ENCODE peak calls at places on chromosomes 7 and 10, in four cellular contexts. One of them, this sample, is unnamed.

GRCh38 chr10:110058215-110058614 is 50.4 kb downstream of the ADD3 start:
- DNase-seq in endothelial cell of umbilical vein: peak; percentile 58
- DNase-seq in endodermal cell: no peak
- DNase-seq in cardiac fibroblast: peak; percentile 32
- DNase-seq in this sample: no peak

GRCh38 chr7:102989161-102989560 is 76.4 kb downstream of the LRRC17 start:
- DNase-seq in endothelial cell of umbilical vein: no peak
- DNase-seq in endodermal cell: no peak
- DNase-seq in cardiac fibroblast: no peak
- DNase-seq in this sample: no peak

GRCh38 chr10:129593953-129594352 is 126.9 kb downstream of the MGMT start:
- DNase-seq in endothelial cell of umbilical vein: no peak
- DNase-seq in endodermal cell: peak; percentile 49
- DNase-seq in cardiac fibroblast: peak; percentile 0
- DNase-seq in this sample: no peak

GRCh38 chr7:30658471-30659074 is 23.7 kb downstream of the CRHR2 start:
- DNase-seq in endothelial cell of umbilical vein: no peak
- DNase-seq in endodermal cell: no peak
- DNase-seq in cardiac fibroblast: no peak
- DNase-seq in this sample: no peak

GRCh38 chr10:118551535-118552100 is 43.8 kb downstream of the PRLHR start:
- DNase-seq in endothelial cell of umbilical vein: no peak
- DNase-seq in endodermal cell: no peak
- DNase-seq in cardiac fibroblast: no peak
- DNase-seq in this sample: no peak

GRCh38 chr7:87886875-87887274 is 10.6 kb downstream of the DBF4 start:
- DNase-seq in endothelial cell of umbilical vein: peak; percentile 56
- DNase-seq in endodermal cell: no peak
- DNase-seq in cardiac fibroblast: peak; percentile 68
- DNase-seq in this sample: peak; percentile 28

GRCh38 chr10:113087082-113088029 is 137.3 kb downstream of the TCF7L2 start:
- DNase-seq in endothelial cell of umbilical vein: peak; percentile 99
- DNase-seq in endodermal cell: peak; percentile 89
- DNase-seq in cardiac fibroblast: peak; percentile 99
- DNase-seq in this sample: peak; percentile 99

GRCh38 chr10:16843252-16843870 is 26.1 kb upstream of the RSU1 start:
- DNase-seq in endothelial cell of umbilical vein: peak; percentile 83
- DNase-seq in endodermal cell: no peak
- DNase-seq in cardiac fibroblast: peak; percentile 90
- DNase-seq in this sample: peak; percentile 76

GRCh38 chr10:76302491-76302890 is 871.1 kb downstream of the LRMDA start:
- DNase-seq in endothelial cell of umbilical vein: no peak
- DNase-seq in endodermal cell: no peak
- DNase-seq in cardiac fibroblast: peak; percentile 31
- DNase-seq in this sample: no peak

GRCh38 chr10:61605221-61605620 is 57.5 kb upstream of the CABCOCO1 start:
- DNase-seq in endothelial cell of umbilical vein: no peak
- DNase-seq in endodermal cell: no peak
- DNase-seq in cardiac fibroblast: no peak
- DNase-seq in this sample: no peak

GRCh38 chr7:97845622-97846203 is 26.5 kb downstream of the ASNS start:
- DNase-seq in endothelial cell of umbilical vein: peak; percentile 36
- DNase-seq in endodermal cell: no peak
- DNase-seq in cardiac fibroblast: peak; percentile 42
- DNase-seq in this sample: no peak

GRCh38 chr10:48589266-48589665 is 15.6 kb downstream of the ARHGAP22 start:
- DNase-seq in endothelial cell of umbilical vein: peak; percentile 53
- DNase-seq in endodermal cell: no peak
- DNase-seq in cardiac fibroblast: peak; percentile 84
- DNase-seq in this sample: peak; percentile 68

GRCh38 chr10:14548970-14549369 is 218.2 kb upstream of the FRMD4A start:
- DNase-seq in endothelial cell of umbilical vein: no peak
- DNase-seq in endodermal cell: no peak
- DNase-seq in cardiac fibroblast: no peak
- DNase-seq in this sample: no peak

GRCh38 chr10:79453392-79453791 is 8.0 kb upstream of the ZCCHC24 start:
- DNase-seq in endothelial cell of umbilical vein: no peak
- DNase-seq in endodermal cell: no peak
- DNase-seq in cardiac fibroblast: no peak
- DNase-seq in this sample: no peak

GRCh38 chr10:122113161-122113944 is 124.4 kb downstream of the TACC2 start:
- DNase-seq in endothelial cell of umbilical vein: peak; percentile 77
- DNase-seq in endodermal cell: peak; percentile 88
- DNase-seq in cardiac fibroblast: peak; percentile 77
- DNase-seq in this sample: no peak

GRCh38 chr7:36204044-36204663 is 51.1 kb downstream of the EEPD1 start:
- DNase-seq in endothelial cell of umbilical vein: no peak
- DNase-seq in endodermal cell: no peak
- DNase-seq in cardiac fibroblast: no peak
- DNase-seq in this sample: no peak

GRCh38 chr7:91242097-91242846 is 22.0 kb upstream of the FZD1 start:
- DNase-seq in endothelial cell of umbilical vein: no peak
- DNase-seq in endodermal cell: no peak
- DNase-seq in cardiac fibroblast: peak; percentile 39
- DNase-seq in this sample: no peak

GRCh38 chr10:124492266-124492665 is 30.6 kb downstream of the LHPP start:
- DNase-seq in endothelial cell of umbilical vein: no peak
- DNase-seq in endodermal cell: no peak
- DNase-seq in cardiac fibroblast: no peak
- DNase-seq in this sample: no peak

GRCh38 chr10:124000792-124001201 is 92.6 kb downstream of the CHST15 start:
- DNase-seq in endothelial cell of umbilical vein: no peak
- DNase-seq in endodermal cell: no peak
- DNase-seq in cardiac fibroblast: peak; percentile 46
- DNase-seq in this sample: peak; percentile 31

GRCh38 chr10:124949543-124949942 is 7.6 kb downstream of the ZRANB1 start:
- DNase-seq in endothelial cell of umbilical vein: no peak
- DNase-seq in endodermal cell: no peak
- DNase-seq in cardiac fibroblast: peak; percentile 29
- DNase-seq in this sample: peak; percentile 10

GRCh38 chr7:139916717-139917395 is 87.8 kb downstream of the TBXAS1 start:
- DNase-seq in endothelial cell of umbilical vein: no peak
- DNase-seq in endodermal cell: no peak
- DNase-seq in cardiac fibroblast: no peak
- DNase-seq in this sample: no peak

GRCh38 chr10:6973904-6974303 is 393.8 kb upstream of the PRKCQ start:
- DNase-seq in endothelial cell of umbilical vein: no peak
- DNase-seq in endodermal cell: no peak
- DNase-seq in cardiac fibroblast: no peak
- DNase-seq in this sample: no peak

GRCh38 chr10:85266808-85267207 is 938.4 kb downstream of the CCSER2 start:
- DNase-seq in endothelial cell of umbilical vein: no peak
- DNase-seq in endodermal cell: no peak
- DNase-seq in cardiac fibroblast: no peak
- DNase-seq in this sample: no peak

GRCh38 chr7:128189231-128189930 is 51.7 kb upstream of the LEP start:
- DNase-seq in endothelial cell of umbilical vein: no peak
- DNase-seq in endodermal cell: peak; percentile 45
- DNase-seq in cardiac fibroblast: no peak
- DNase-seq in this sample: no peak

GRCh38 chr10:70592746-70593512 is 9.6 kb downstream of the PRF1 start:
- DNase-seq in endothelial cell of umbilical vein: no peak
- DNase-seq in endodermal cell: peak; percentile 27
- DNase-seq in cardiac fibroblast: no peak
- DNase-seq in this sample: no peak

GRCh38 chr7:3119963-3120362 is 76.3 kb upstream of the CARD11 start:
- DNase-seq in endothelial cell of umbilical vein: no peak
- DNase-seq in endodermal cell: no peak
- DNase-seq in cardiac fibroblast: no peak
- DNase-seq in this sample: no peak

GRCh38 chr10:83373659-83374058 is 765.6 kb upstream of the GHITM start:
- DNase-seq in endothelial cell of umbilical vein: peak; percentile 40
- DNase-seq in endodermal cell: peak; percentile 80
- DNase-seq in cardiac fibroblast: peak; percentile 48
- DNase-seq in this sample: peak; percentile 23

GRCh38 chr7:101391991-101392390 is 29.3 kb downstream of the COL26A1 start:
- DNase-seq in endothelial cell of umbilical vein: no peak
- DNase-seq in endodermal cell: no peak
- DNase-seq in cardiac fibroblast: no peak
- DNase-seq in this sample: no peak

GRCh38 chr7:47336178-47337020 is 245.5 kb downstream of the TNS3 start:
- DNase-seq in endothelial cell of umbilical vein: no peak
- DNase-seq in endodermal cell: peak; percentile 38
- DNase-seq in cardiac fibroblast: peak; percentile 67
- DNase-seq in this sample: peak; percentile 64

GRCh38 chr7:155729847-155730246 is 82.4 kb downstream of the SHH start:
- DNase-seq in endothelial cell of umbilical vein: peak; percentile 33
- DNase-seq in endodermal cell: no peak
- DNase-seq in cardiac fibroblast: peak; percentile 21
- DNase-seq in this sample: no peak

GRCh38 chr7:732094-732541 is 5.0 kb upstream of the PRKAR1B start:
- DNase-seq in endothelial cell of umbilical vein: peak; percentile 36
- DNase-seq in endodermal cell: peak; percentile 73
- DNase-seq in cardiac fibroblast: peak; percentile 55
- DNase-seq in this sample: no peak

GRCh38 chr7:98867271-98867701 is 2.5 kb downstream of the TMEM130 start:
- DNase-seq in endothelial cell of umbilical vein: no peak
- DNase-seq in endodermal cell: no peak
- DNase-seq in cardiac fibroblast: no peak
- DNase-seq in this sample: no peak

GRCh38 chr7:113404245-113404644 is 285.9 kb upstream of the SMIM30 start:
- DNase-seq in endothelial cell of umbilical vein: no peak
- DNase-seq in endodermal cell: peak; percentile 69
- DNase-seq in cardiac fibroblast: no peak
- DNase-seq in this sample: no peak

GRCh38 chr7:40221836-40222235 is 87.0 kb downstream of the SUGCT start:
- DNase-seq in endothelial cell of umbilical vein: no peak
- DNase-seq in endodermal cell: no peak
- DNase-seq in cardiac fibroblast: peak; percentile 95
- DNase-seq in this sample: peak; percentile 87
- TF ChIP-seq CTCF in endothelial cell of umbilical vein: no peak
- TF ChIP-seq CTCF in endodermal cell: no peak
- TF ChIP-seq CTCF in cardiac fibroblast: no peak
- TF ChIP-seq CTCF in this sample: no peak

DNA sequence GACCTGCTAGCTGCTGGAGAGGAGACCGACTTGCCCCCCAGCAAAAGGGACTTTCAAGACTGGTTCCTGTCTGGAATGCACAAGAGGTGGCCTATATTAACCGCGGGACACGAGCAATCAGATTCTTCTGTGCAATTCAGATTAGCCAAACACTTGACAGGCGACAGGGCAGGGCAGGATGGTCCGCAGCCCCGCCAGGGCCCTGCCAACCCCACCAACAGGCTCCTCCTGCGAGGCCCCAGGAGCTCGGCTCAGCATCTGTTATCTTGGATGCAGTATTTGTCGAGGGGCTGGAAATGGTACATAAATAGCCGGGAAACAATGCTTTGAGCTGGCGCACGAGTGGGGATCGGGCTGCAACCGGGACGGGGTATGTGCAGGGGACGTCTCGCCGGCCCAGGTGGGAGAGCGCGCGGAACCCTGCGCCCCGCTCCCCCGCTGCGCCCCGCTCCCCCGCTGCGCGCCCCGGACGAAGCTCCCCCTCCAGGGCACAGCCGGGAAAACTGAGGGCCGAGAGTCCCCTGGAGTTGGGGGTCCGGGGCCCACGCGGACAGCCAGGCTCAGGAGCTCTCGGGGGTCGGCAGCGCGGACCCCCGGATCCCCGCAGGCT is 669 bp downstream of the RADIL start:
- DNase-seq in endothelial cell of umbilical vein: no peak
- DNase-seq in endodermal cell: peak; percentile 77
- DNase-seq in cardiac fibroblast: peak; percentile 5
- DNase-seq in this sample: no peak
- H3K4me3 ChIP-seq in endothelial cell of umbilical vein: peak overlapping the region; percentile 9
- H3K4me3 ChIP-seq in endodermal cell: peak overlapping the region; percentile 88
- H3K4me3 ChIP-seq in cardiac fibroblast: peak overlapping the region; percentile 48
- H3K4me3 ChIP-seq in this sample: peak overlapping the region; percentile 45

DNA sequence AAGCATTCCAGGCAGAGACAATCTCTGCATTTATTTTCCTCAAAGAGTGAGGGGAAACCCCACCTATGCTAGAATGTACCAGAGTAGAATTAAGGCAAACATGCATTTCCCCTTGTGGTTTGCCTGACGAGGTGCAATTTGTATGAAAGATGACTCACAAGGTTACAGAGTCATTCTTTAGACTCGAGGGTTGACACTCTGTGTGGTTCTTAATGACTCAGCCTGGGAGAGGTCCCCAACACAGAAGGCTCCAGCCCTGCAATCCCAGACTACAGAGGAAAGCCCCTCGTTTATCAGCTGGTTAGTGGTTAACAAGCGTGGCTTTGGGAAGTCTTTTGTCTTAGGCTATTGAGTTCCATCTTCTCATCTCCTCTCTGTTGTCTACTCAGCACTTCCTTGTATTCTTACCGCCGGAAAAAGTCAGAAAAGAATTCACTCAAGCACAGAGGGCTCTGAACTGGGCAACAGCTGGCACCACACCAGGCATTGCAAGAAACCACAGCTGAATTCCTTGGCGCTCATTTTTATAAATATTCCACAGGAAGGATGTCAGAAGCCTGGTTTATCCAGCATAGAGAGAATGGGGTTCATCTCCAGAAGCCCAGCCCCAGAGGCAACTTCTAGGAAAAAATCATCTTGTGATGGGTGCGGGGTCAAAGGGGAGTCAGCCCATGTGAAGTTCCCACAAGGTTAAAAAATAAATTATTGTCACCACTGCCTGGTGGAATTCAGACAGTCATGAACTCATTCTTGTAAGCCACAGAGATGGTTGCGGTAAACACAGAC is 24.4 kb upstream of the SVIL start:
- DNase-seq in endothelial cell of umbilical vein: peak; percentile 98
- DNase-seq in endodermal cell: no peak
- DNase-seq in cardiac fibroblast: peak; percentile 97
- DNase-seq in this sample: peak; percentile 97
- TF ChIP-seq CTCF in endothelial cell of umbilical vein: peak; percentile 49
- TF ChIP-seq CTCF in endodermal cell: peak; percentile 15
- TF ChIP-seq CTCF in cardiac fibroblast: peak; percentile 66
- TF ChIP-seq CTCF in this sample: peak; percentile 43

GRCh38 chr7:33040803-33041516 is 21.6 kb downstream of the NT5C3A start:
- DNase-seq in endothelial cell of umbilical vein: peak; percentile 13
- DNase-seq in endodermal cell: no peak
- DNase-seq in cardiac fibroblast: peak; percentile 34
- DNase-seq in this sample: no peak

GRCh38 chr7:33039905-33040292 is 22.7 kb downstream of the NT5C3A start:
- DNase-seq in endothelial cell of umbilical vein: no peak
- DNase-seq in endodermal cell: no peak
- DNase-seq in cardiac fibroblast: no peak
- DNase-seq in this sample: no peak

GRCh38 chr7:33039257-33039904 is 23.2 kb downstream of the NT5C3A start:
- DNase-seq in endothelial cell of umbilical vein: peak; percentile 58
- DNase-seq in endodermal cell: no peak
- DNase-seq in cardiac fibroblast: peak; percentile 28
- DNase-seq in this sample: no peak

GRCh38 chr7:33043434-33043833 is 19.1 kb downstream of the NT5C3A start:
- DNase-seq in endothelial cell of umbilical vein: no peak
- DNase-seq in endodermal cell: no peak
- DNase-seq in cardiac fibroblast: no peak
- DNase-seq in this sample: no peak

GRCh38 chr7:33038639-33039038 is 23.9 kb downstream of the NT5C3A start:
- DNase-seq in endothelial cell of umbilical vein: no peak
- DNase-seq in endodermal cell: no peak
- DNase-seq in cardiac fibroblast: no peak
- DNase-seq in this sample: no peak
- H3K4me3 ChIP-seq in endothelial cell of umbilical vein: no peak overlapping the region
- H3K4me3 ChIP-seq in endodermal cell: no peak overlapping the region
- H3K4me3 ChIP-seq in cardiac fibroblast: no peak overlapping the region
- H3K4me3 ChIP-seq in this sample: no peak overlapping the region